ENCODE peak calls at places on chromosomes 7 and 10, in eight cellular contexts. X is heart right ventricle; Y is iPS DF 19.7; E is Peyer's patch; I is cardiac septum; U is psoas muscle; D is stimulated activated CD4-positive, alpha-beta T cell treated with anti-CD3 and anti-CD28 coated beads, Interleukin-12 subunit alpha, Interleukin-12 subunit beta, amount 100 ng/mL, for 48 hours; O is mucosa of descending colon. K is an unnamed sample.

GRCh38 chr7:90594791-90595317 is 1.3 kb upstream of the CDK14 start:
- DNase-seq in X (peak; percentile 71), Y (peak; percentile 80), E (peak; percentile 21), I (no peak), U (peak; percentile 13), D (no peak), O (no peak), K (peak; percentile 63)

GRCh38 chr7:30093351-30094019 is 41.3 kb upstream of the MTURN start:
- DNase-seq in X (no peak), Y (no peak), E (no peak), I (no peak), U (peak; percentile 39), D (no peak), O (no peak), K (no peak)

GRCh38 chr7:131890191-131890590 is 333.8 kb upstream of the PODXL start:
- DNase-seq in X (no peak), Y (no peak), E (no peak), I (no peak), U (no peak), D (no peak), O (no peak), K (no peak)

GRCh38 chr7:79199266-79199665 is 254.2 kb downstream of the MAGI2 start:
- DNase-seq in X (no peak), Y (no peak), E (no peak), I (no peak), U (no peak), D (no peak), O (no peak), K (no peak)

GRCh38 chr10:63788152-63788821 is 267.1 kb downstream of the REEP3 start:
- DNase-seq in X (no peak), Y (no peak), E (no peak), I (no peak), U (no peak), D (no peak), O (no peak), K (no peak)

GRCh38 chr7:108015740-108016139 is 12.8 kb upstream of the LAMB1 start:
- DNase-seq in X (no peak), Y (no peak), E (no peak), I (no peak), U (no peak), D (no peak), O (no peak), K (no peak)

GRCh38 chr10:127117125-127117524 is 79.3 kb downstream of the INSYN2A start:
- DNase-seq in X (peak; percentile 57), Y (no peak), E (no peak), I (no peak), U (peak; percentile 47), D (no peak), O (no peak), K (peak; percentile 13)

GRCh38 chr7:17299477-17299991 is 1.1 kb downstream of the AHR start:
- DNase-seq in X (no peak), Y (no peak), E (peak; percentile 31), I (no peak), U (no peak), D (no peak), O (no peak), K (no peak)

GRCh38 chr10:122341141-122341810 is 33.2 kb upstream of the PLEKHA1 start:
- DNase-seq in X (peak; percentile 56), Y (no peak), E (no peak), I (no peak), U (no peak), D (no peak), O (no peak), K (no peak)

GRCh38 chr7:132061931-132062330 is 505.5 kb upstream of the PODXL start:
- DNase-seq in X (no peak), Y (no peak), E (no peak), I (no peak), U (no peak), D (no peak), O (no peak), K (no peak)